ENCODE peak calls at places on chromosomes 16 and 17, in five cellular contexts. One of them, this sample, is unnamed.

GRCh38 chr17:75689441-75689873 is 22.3 kb downstream of the SAP30BP start:
- DNase-seq in thoracic aorta: no peak
- DNase-seq in lung: no peak
- DNase-seq in adrenal gland: no peak
- DNase-seq in osteoblast: no peak
- DNase-seq in this sample: no peak

GRCh38 chr16:28307936-28308335 is 15.6 kb downstream of the SBK1 start:
- DNase-seq in thoracic aorta: no peak
- DNase-seq in lung: no peak
- DNase-seq in adrenal gland: no peak
- DNase-seq in osteoblast: no peak
- DNase-seq in this sample: no peak

GRCh38 chr17:65198653-65199382 is 61.6 kb downstream of the RGS9 start:
- DNase-seq in thoracic aorta: no peak
- DNase-seq in lung: no peak
- DNase-seq in adrenal gland: no peak
- DNase-seq in osteoblast: peak; percentile 90
- DNase-seq in this sample: no peak

GRCh38 chr17:61452301-61453290 is at the start of gene TBX4:
- DNase-seq in thoracic aorta: no peak
- DNase-seq in lung: no peak
- DNase-seq in adrenal gland: no peak
- DNase-seq in osteoblast: peak; percentile 96
- DNase-seq in this sample: no peak

GRCh38 chr17:69854381-69854780 is 220.6 kb upstream of the KCNJ16 start:
- DNase-seq in thoracic aorta: no peak
- DNase-seq in lung: no peak
- DNase-seq in adrenal gland: no peak
- DNase-seq in osteoblast: peak; percentile 34
- DNase-seq in this sample: no peak

GRCh38 chr17:43368740-43369506 is 29.9 kb upstream of the ARL4D start:
- DNase-seq in thoracic aorta: peak; percentile 38
- DNase-seq in lung: peak; percentile 80
- DNase-seq in adrenal gland: peak; percentile 84
- DNase-seq in osteoblast: peak; percentile 92
- DNase-seq in this sample: peak; percentile 91

GRCh38 chr16:49019081-49019633 is 262.5 kb downstream of the CBLN1 start:
- DNase-seq in thoracic aorta: no peak
- DNase-seq in lung: no peak
- DNase-seq in adrenal gland: no peak
- DNase-seq in osteoblast: no peak
- DNase-seq in this sample: no peak

GRCh38 chr16:84729716-84730320 is 30.0 kb downstream of the USP10 start:
- DNase-seq in thoracic aorta: no peak
- DNase-seq in lung: no peak
- DNase-seq in adrenal gland: no peak
- DNase-seq in osteoblast: no peak
- DNase-seq in this sample: no peak

GRCh38 chr16:56774009-56774408 is 44.1 kb downstream of the NUP93 start:
- DNase-seq in thoracic aorta: no peak
- DNase-seq in lung: no peak
- DNase-seq in adrenal gland: no peak
- DNase-seq in osteoblast: no peak
- DNase-seq in this sample: no peak

GRCh38 chr17:65918450-65918849 is 273.5 kb downstream of the CEP112 start:
- DNase-seq in thoracic aorta: no peak
- DNase-seq in lung: no peak
- DNase-seq in adrenal gland: no peak
- DNase-seq in osteoblast: no peak
- DNase-seq in this sample: no peak

GRCh38 chr16:77833906-77834599 is 45.7 kb downstream of the VAT1L start:
- DNase-seq in thoracic aorta: no peak
- DNase-seq in lung: no peak
- DNase-seq in adrenal gland: no peak
- DNase-seq in osteoblast: no peak
- DNase-seq in this sample: no peak

GRCh38 chr16:88701541-88702363 is 4.5 kb downstream of the RNF166 start:
- DNase-seq in thoracic aorta: no peak
- DNase-seq in lung: no peak
- DNase-seq in adrenal gland: no peak
- DNase-seq in osteoblast: no peak
- DNase-seq in this sample: no peak

GRCh38 chr16:9134306-9134705 is 42.9 kb downstream of the HAPSTR1 start:
- DNase-seq in thoracic aorta: no peak
- DNase-seq in lung: no peak
- DNase-seq in adrenal gland: no peak
- DNase-seq in osteoblast: no peak
- DNase-seq in this sample: peak; percentile 5

GRCh38 chr16:10950393-10950792 is 6.0 kb downstream of the CLEC16A start:
- DNase-seq in thoracic aorta: no peak
- DNase-seq in lung: no peak
- DNase-seq in adrenal gland: peak; percentile 15
- DNase-seq in osteoblast: no peak
- DNase-seq in this sample: no peak

GRCh38 chr17:66547170-66547865 is 244.9 kb downstream of the PRKCA start:
- DNase-seq in thoracic aorta: no peak
- DNase-seq in lung: no peak
- DNase-seq in adrenal gland: no peak
- DNase-seq in osteoblast: no peak
- DNase-seq in this sample: no peak

GRCh38 chr16:81140930-81141780 is 45.0 kb upstream of the GCSH start:
- DNase-seq in thoracic aorta: no peak
- DNase-seq in lung: no peak
- DNase-seq in adrenal gland: no peak
- DNase-seq in osteoblast: no peak
- DNase-seq in this sample: no peak

GRCh38 chr17:12973496-12974318 is 44.1 kb downstream of the ELAC2 start:
- DNase-seq in thoracic aorta: no peak
- DNase-seq in lung: no peak
- DNase-seq in adrenal gland: no peak
- DNase-seq in osteoblast: peak; percentile 87
- DNase-seq in this sample: no peak

GRCh38 chr17:73933871-73934270 is 269.6 kb upstream of the RPL38 start:
- DNase-seq in thoracic aorta: no peak
- DNase-seq in lung: no peak
- DNase-seq in adrenal gland: no peak
- DNase-seq in osteoblast: no peak
- DNase-seq in this sample: no peak

GRCh38 chr17:48546187-48546923 is 1.4 kb upstream of the HOXB2 start:
- DNase-seq in thoracic aorta: no peak
- DNase-seq in lung: no peak
- DNase-seq in adrenal gland: no peak
- DNase-seq in osteoblast: no peak
- DNase-seq in this sample: no peak

GRCh38 chr17:48544356-48545021 is 420 bp downstream of the HOXB2 start:
- DNase-seq in thoracic aorta: peak; percentile 81
- DNase-seq in lung: peak; percentile 74
- DNase-seq in adrenal gland: peak; percentile 87
- DNase-seq in osteoblast: peak; percentile 69
- DNase-seq in this sample: peak; percentile 72

GRCh38 chr17:48543854-48544355 is 1.0 kb downstream of the HOXB2 start:
- DNase-seq in thoracic aorta: no peak
- DNase-seq in lung: no peak
- DNase-seq in adrenal gland: no peak
- DNase-seq in osteoblast: peak; percentile 77
- DNase-seq in this sample: no peak

GRCh38 chr17:48545022-48545376 is at the start of gene HOXB2:
- DNase-seq in thoracic aorta: no peak
- DNase-seq in lung: no peak
- DNase-seq in adrenal gland: peak; percentile 59
- DNase-seq in osteoblast: no peak
- DNase-seq in this sample: no peak

DNA sequence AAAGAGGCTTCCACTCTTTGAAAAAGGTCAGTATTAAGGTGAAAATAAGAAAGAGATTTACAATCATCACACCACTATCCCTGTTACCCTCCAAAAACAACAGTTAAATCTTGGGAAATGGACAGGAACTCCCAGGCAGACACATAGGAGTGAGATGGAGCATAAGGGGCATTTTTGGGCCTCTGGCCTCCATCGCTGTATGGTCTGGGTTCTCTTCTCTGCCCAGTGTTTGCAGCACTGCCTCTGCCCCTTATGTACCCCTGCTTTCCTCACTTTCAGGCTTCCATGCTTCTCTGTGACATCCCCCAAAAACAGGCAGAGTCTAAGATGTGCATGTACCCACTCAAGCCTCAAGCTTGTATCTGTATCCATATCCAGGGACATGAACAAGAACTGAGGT is 630 bp upstream of the HOXB2 start:
- DNase-seq in thoracic aorta: no peak
- DNase-seq in lung: no peak
- DNase-seq in adrenal gland: no peak
- DNase-seq in osteoblast: no peak
- DNase-seq in this sample: no peak
- H3K27ac ChIP-seq in thoracic aorta: peak overlapping the region; percentile 95
- H3K27ac ChIP-seq in lung: peak overlapping the region; percentile 37
- H3K27ac ChIP-seq in adrenal gland: peak overlapping the region; percentile 93
- H3K27ac ChIP-seq in osteoblast: no peak overlapping the region
- H3K27ac ChIP-seq in this sample: peak overlapping the region; percentile 55

DNA sequence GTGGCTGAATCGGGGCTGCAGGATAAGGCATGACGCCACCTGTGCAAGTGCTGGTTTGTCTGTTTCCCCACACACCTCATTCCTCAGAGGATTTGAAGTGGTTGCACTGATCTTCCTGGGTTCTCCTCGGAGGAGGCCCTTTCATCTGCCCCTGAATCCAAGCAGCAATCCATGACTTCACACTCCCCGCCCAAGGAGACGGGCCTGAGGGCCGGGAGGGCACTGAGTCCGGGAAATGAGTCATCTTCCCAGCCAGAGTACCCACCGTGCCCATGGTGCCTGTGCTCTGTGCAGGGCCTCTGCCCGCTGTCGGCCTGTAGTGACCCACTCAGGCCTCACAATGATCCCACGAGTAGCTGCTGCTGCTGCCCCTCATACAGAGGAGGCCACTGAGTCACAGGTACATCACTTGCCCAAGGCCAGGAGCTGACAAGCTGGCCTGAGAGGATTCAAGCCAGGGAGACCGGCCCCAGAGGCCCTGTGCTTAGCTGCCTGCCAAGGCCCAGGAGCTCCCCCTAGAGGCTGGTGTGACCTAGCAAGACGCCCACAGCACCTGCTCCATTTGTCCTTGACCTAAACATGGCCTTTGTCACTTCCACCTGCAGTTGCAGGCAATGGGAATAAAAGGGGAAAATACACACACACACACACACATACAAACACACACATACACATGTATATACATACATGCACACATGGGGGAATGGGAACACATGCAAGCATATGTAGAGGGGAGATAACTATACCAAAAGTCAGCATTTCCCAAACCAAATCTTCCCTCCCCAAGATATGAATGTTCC is 240.0 kb downstream of the C16orf95 start:
- DNase-seq in thoracic aorta: no peak
- DNase-seq in lung: peak; percentile 36
- DNase-seq in adrenal gland: peak; percentile 47
- DNase-seq in osteoblast: peak; percentile 77
- DNase-seq in this sample: peak; percentile 73
- TF ChIP-seq CTCF in thoracic aorta: peak; percentile 54
- TF ChIP-seq CTCF in lung: no peak
- TF ChIP-seq CTCF in adrenal gland: peak; percentile 33
- TF ChIP-seq CTCF in osteoblast: peak; percentile 60
- TF ChIP-seq CTCF in this sample: peak; percentile 40

GRCh38 chr16:5206331-5206990 is 108.9 kb upstream of the EEF2KMT start:
- DNase-seq in thoracic aorta: no peak
- DNase-seq in lung: no peak
- DNase-seq in adrenal gland: no peak
- DNase-seq in osteoblast: no peak
- DNase-seq in this sample: no peak

GRCh38 chr16:5200123-5200522 is 102.5 kb upstream of the EEF2KMT start:
- DNase-seq in thoracic aorta: no peak
- DNase-seq in lung: no peak
- DNase-seq in adrenal gland: no peak
- DNase-seq in osteoblast: no peak
- DNase-seq in this sample: no peak

GRCh38 chr16:5207001-5207523 is 109.5 kb upstream of the EEF2KMT start:
- DNase-seq in thoracic aorta: no peak
- DNase-seq in lung: no peak
- DNase-seq in adrenal gland: no peak
- DNase-seq in osteoblast: no peak
- DNase-seq in this sample: no peak

DNA sequence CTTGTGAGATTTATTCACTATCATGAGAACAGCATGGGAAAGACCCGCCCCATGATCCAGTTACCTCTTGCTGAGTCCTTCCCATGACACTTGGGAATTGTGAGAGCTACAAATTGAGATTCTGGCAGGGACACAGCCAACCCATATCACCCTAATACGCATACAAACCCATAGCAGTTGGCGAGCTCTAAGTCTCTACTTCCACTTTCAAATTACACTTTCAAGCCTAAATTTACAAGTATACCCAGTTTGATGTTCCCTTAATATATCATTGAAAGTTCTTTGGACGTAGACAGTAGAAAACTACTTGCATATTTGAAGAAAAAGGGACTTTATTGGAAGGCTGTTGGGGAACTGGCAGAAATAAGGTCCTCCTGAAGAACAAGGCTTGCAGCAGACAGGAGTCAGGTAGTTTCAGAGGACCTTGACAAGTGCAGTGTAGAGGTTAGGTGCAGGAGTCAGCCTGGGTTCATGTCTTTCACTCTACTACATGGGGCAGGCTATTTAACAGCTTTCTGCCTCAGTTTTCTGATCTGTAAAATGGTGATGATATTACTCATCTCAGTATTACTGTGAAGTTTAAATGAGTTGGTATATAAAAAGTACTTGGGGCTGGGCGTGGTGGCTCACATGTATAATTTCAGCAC is 107.9 kb upstream of the EEF2KMT start:
- DNase-seq in thoracic aorta: no peak
- DNase-seq in lung: no peak
- DNase-seq in adrenal gland: no peak
- DNase-seq in osteoblast: no peak
- DNase-seq in this sample: no peak
- H3K4me3 ChIP-seq in thoracic aorta: no peak overlapping the region
- H3K4me3 ChIP-seq in lung: no peak overlapping the region
- H3K4me3 ChIP-seq in adrenal gland: no peak overlapping the region
- H3K4me3 ChIP-seq in osteoblast: no peak overlapping the region
- H3K4me3 ChIP-seq in this sample: no peak overlapping the region

GRCh38 chr16:31484491-31485171 is 1.7 kb downstream of the SLC5A2 start:
- DNase-seq in thoracic aorta: no peak
- DNase-seq in lung: peak; percentile 80
- DNase-seq in adrenal gland: no peak
- DNase-seq in osteoblast: peak; percentile 90
- DNase-seq in this sample: no peak
- H3K27ac ChIP-seq in thoracic aorta: no peak overlapping the region
- H3K27ac ChIP-seq in lung: peak overlapping the region; percentile 44
- H3K27ac ChIP-seq in adrenal gland: no peak overlapping the region
- H3K27ac ChIP-seq in osteoblast: no peak overlapping the region
- H3K27ac ChIP-seq in this sample: no peak overlapping the region

DNA sequence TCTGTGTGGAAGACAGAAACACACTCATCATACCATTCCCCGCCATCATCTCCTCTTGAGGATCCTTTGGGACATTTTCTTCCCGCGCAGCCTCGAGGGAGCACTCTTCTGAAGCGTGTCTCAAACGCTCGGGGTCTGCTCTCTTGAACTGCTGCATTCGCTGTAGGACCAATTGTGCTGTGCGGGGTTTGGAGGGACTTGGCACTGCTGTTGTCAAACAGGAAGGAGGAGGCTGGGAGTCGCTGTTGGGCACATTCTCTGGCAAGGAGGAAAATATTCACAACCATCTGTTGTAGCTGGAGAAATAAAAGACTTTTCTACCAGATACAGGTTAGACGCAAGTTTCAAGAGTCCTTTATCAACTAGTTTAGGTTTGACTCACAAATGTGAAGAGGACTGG is 5.0 kb downstream of the SLX4 start:
- DNase-seq in thoracic aorta: no peak
- DNase-seq in lung: no peak
- DNase-seq in adrenal gland: no peak
- DNase-seq in osteoblast: no peak
- DNase-seq in this sample: no peak
- TF ChIP-seq CTCF in thoracic aorta: no peak
- TF ChIP-seq CTCF in lung: no peak
- TF ChIP-seq CTCF in adrenal gland: no peak
- TF ChIP-seq CTCF in osteoblast: no peak
- TF ChIP-seq CTCF in this sample: no peak

This sample was measured in tibial artery.